ENCODE peak calls at places on chromosomes 7 and 10, in four cellular contexts. O is Peyer's patch, T is cardiac fibroblast, S is SK-N-SH. C is an unnamed sample.

GRCh38 chr7:102286237-102287081 is at the start of gene SH2B2:
- DNase-seq in S (peak), T (peak), O (peak), C (no peak)

GRCh38 chr7:129083525-129083924 is 28.6 kb upstream of the TNPO3 start:
- DNase-seq in O (no peak), S (no peak), T (no peak), C (no peak)

GRCh38 chr10:72242675-72243074 is 26.6 kb upstream of the ASCC1 start:
- DNase-seq in O (no peak), T (peak), S (no peak), C (no peak)

GRCh38 chr10:78222096-78222790 is 188.6 kb downstream of the RPS24 start:
- DNase-seq in T (no peak), O (no peak), S (no peak), C (no peak)

GRCh38 chr10:46265981-46266505 is 20.8 kb upstream of the ANTXRL start:
- DNase-seq in S (no peak), T (no peak), O (no peak), C (no peak)

GRCh38 chr10:101535949-101536348 is 52.1 kb downstream of the POLL start:
- DNase-seq in S (no peak), T (peak), O (no peak), C (no peak)

GRCh38 chr10:51705774-51706173 is 6.4 kb upstream of the CSTF2T start:
- DNase-seq in S (no peak), O (no peak), T (peak), C (no peak)

GRCh38 chr10:4354382-4354812 is 471.6 kb upstream of the AKR1E2 start:
- DNase-seq in T (no peak), S (no peak), O (no peak), C (no peak)

GRCh38 chr10:34666008-34666700 is 148.9 kb downstream of the PARD3 start:
- DNase-seq in S (peak), T (peak), O (no peak), C (no peak)

GRCh38 chr10:15252396-15252795 is 83.9 kb upstream of the NMT2 start:
- DNase-seq in O (no peak), S (no peak), T (no peak), C (no peak)

GRCh38 chr7:55538538-55538937 is 33.8 kb downstream of the VOPP1 start:
- DNase-seq in S (no peak), T (peak), O (no peak), C (no peak)

GRCh38 chr7:50306491-50307367 is 2.2 kb downstream of the IKZF1 start:
- DNase-seq in S (no peak), O (no peak), T (no peak), C (no peak)
- H3K4me3 ChIP-seq in S (no peak), O (peak), T (no peak), C (no peak)

GRCh38 chr7:98283127-98283886 is 1.8 kb downstream of the BRI3 start:
- DNase-seq in T (peak), S (peak), O (peak), C (no peak)

GRCh38 chr7:98283887-98284222 is 2.4 kb downstream of the BRI3 start:
- DNase-seq in T (no peak), S (no peak), O (no peak), C (no peak)

GRCh38 chr7:98286093-98286525 is 4.6 kb downstream of the BRI3 start:
- DNase-seq in T (peak), S (peak), O (no peak), C (no peak)

GRCh38 chr7:98285132-98286092 is 3.9 kb downstream of the BRI3 start:
- DNase-seq in S (peak), T (no peak), O (no peak), C (no peak)

GRCh38 chr7:98284335-98285036 is 3.0 kb downstream of the BRI3 start:
- DNase-seq in T (peak), S (peak), O (peak), C (no peak)
- H3K4me3 ChIP-seq in T (peak), S (peak), O (peak), C (no peak)

GRCh38 chr10:128440513-128441160 is 314.4 kb upstream of the MKI67 start:
- DNase-seq in O (no peak), S (no peak), T (no peak), C (peak)
- H3K4me3 ChIP-seq in O (no peak), S (no peak), T (no peak), C (no peak)

DNA sequence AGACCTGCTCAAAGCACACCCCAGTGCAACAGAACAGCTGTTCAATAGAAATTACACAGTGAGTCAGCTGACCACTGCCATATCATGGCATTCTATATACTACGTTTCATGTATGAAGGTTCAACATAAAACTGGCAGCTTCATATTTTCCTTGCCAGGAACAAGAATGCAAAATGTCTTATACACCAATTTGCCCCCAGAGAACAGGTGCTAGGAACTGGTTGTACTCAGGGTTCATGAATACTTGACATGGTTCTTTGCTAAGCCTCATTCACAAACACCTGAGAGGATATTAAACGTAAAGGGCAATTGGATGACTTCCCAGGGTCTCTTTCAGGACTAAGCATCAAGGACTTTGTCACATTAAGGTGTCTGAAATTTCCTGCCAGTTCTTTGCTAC is 6.9 kb downstream of the MYOF start:
- DNase-seq in T (no peak), O (no peak), S (no peak), C (no peak)
- H3K4me3 ChIP-seq in T (no peak), O (no peak), S (no peak), C (no peak)

C was measured in NT2/D1.